ENCODE peak calls at places on chromosomes 2 and 18, in six cellular contexts. N is endothelial cell of umbilical vein, R is uterus, F is heart left ventricle, S is adrenal gland, K is spleen. L is an unnamed sample.

GRCh38 chr2:140643761-140644187 is 1487.0 kb downstream of the LRP1B start:
- DNase-seq in K (no peak), N (peak; percentile 40), S (peak; percentile 18), R (no peak), F (no peak), L (no peak)

GRCh38 chr18:25038261-25038660 is 313.7 kb downstream of the ZNF521 start:
- DNase-seq in K (no peak), R (no peak), F (no peak), S (no peak), N (no peak), L (no peak)

GRCh38 chr2:71892132-71892730 is 255.4 kb downstream of the CYP26B1 start:
- DNase-seq in S (no peak), F (no peak), N (no peak), K (peak; percentile 41), R (no peak), L (no peak)

GRCh38 chr2:136008205-136008865 is 22.9 kb upstream of the DARS1 start:
- DNase-seq in K (peak; percentile 93), R (peak; percentile 16), N (no peak), F (peak; percentile 43), S (peak; percentile 27), L (no peak)

GRCh38 chr2:60316381-60317028 is 236.9 kb downstream of the BCL11A start:
- DNase-seq in R (no peak), S (peak; percentile 25), F (no peak), K (no peak), N (no peak), L (no peak)

GRCh38 chr2:113111823-113112287 is 15.5 kb upstream of the IL1RN start:
- DNase-seq in R (no peak), F (no peak), K (no peak), S (no peak), N (no peak), L (no peak)

GRCh38 chr2:137333386-137333972 is 568.1 kb downstream of the THSD7B start:
- DNase-seq in N (no peak), S (no peak), F (no peak), K (no peak), R (no peak), L (no peak)

GRCh38 chr2:241179894-241180293 is 8.6 kb upstream of the ANO7 start:
- DNase-seq in K (no peak), R (no peak), N (no peak), F (no peak), S (no peak), L (no peak)

DNA sequence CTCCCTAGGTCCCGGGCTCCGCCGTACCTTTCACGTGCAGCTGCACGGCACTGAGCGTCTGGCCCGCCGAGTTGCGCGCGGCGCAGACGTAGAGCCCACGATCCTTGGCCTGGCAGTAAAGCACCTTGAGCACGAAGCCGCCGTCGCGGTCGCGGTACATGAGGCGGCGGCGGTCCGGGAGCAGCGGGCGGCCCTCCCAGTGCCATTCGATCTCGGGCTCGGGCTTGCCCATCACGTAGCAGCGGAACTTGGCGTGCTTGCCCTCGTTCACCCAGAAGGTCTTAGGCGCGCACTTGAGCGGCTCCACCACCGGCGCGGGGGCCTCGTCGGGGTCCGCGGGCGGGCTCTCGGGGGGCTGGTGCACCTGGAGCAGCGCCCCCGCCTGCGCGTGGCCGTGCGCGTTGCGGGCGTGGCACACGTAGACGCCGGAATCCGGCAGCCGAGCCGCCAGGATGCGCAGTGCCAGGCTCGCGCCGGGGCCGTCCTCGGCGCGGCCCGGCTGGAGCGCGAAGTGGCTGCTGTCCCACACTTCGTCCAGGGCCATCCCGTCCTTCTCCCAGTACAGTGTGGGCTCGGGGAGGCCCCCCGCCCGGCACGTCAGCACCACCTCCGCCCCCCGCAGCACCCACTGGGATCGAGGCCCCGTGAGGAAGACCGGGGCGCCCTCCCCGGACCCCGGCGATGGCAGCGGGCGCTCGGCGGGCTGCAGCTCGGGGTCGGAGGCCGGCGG is 980 bp downstream of the OBSL1 start:
- DNase-seq in S (peak; percentile 50), N (peak; percentile 36), K (no peak), F (no peak), R (no peak), L (peak; percentile 42)
- TF ChIP-seq POLR2A in S (peak; percentile 37), N (peak; percentile 41), K (no peak), F (peak; percentile 41), R (no peak), L (no peak)

GRCh38 chr2:207765541-207765940 is 4.2 kb downstream of the FZD5 start:
- DNase-seq in S (no peak), R (no peak), F (no peak), N (no peak), K (no peak), L (peak; percentile 91)
- TF ChIP-seq POLR2A in S (no peak), R (no peak), F (no peak), N (no peak), K (no peak), L (no peak)

DNA sequence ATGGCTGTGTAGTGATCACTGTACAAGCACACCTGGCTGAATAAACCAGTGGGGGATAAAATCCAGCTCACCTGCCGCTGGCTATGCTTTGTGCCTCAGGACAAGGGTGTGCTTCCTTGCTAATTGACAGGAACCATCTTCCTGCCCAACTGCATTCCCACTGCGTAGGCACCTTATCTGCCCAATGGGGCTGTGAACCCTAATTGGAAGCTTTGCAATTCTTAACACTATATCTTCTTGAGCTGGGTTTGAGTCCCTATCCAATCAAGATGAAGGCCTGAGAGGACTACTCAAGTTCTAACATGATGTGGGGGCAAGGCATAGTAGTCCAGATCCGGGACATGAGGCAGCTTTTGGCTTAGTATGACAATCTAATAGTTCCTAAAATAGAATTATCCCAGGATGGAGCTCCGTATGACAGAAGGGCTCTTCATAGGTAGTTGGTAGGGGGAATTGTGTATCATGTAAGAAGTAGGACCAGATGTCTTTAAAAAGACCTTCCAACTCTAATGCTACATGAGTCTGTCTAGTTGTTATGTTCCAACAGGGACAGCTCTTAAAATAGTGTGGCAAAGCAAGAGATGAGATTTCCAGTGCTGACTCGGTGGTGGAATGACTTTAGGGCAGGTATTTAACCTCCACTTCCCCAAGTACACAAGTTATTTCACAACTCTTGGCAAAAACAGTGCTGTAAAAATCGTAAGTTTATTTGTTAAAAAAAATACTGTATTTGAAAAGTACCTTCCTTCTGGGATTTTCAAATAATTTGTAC is 2.3 kb upstream of the TMEM150A start:
- DNase-seq in K (no peak), N (no peak), R (no peak), S (no peak), F (no peak), L (no peak)
- TF ChIP-seq POLR2A in K (no peak), N (no peak), R (no peak), S (no peak), F (no peak), L (no peak)

GRCh38 chr2:208311954-208312353 is 45.9 kb downstream of the PIKFYVE start:
- DNase-seq in R (no peak), K (no peak), S (no peak), N (no peak), F (no peak), L (no peak)
- TF ChIP-seq POLR2A in R (no peak), K (no peak), S (no peak), N (no peak), F (no peak), L (no peak)

GRCh38 chr18:5417342-5417741 is 121.8 kb upstream of the ZBTB14 start:
- DNase-seq in N (no peak), F (no peak), S (peak; percentile 40), R (no peak), K (no peak), L (no peak)
- TF ChIP-seq POLR2A in N (no peak), F (no peak), S (no peak), R (no peak), K (no peak), L (no peak)

GRCh38 chr2:173963817-173964564 is 1.2 kb downstream of the SP3 start:
- DNase-seq in F (peak; percentile 94), S (peak; percentile 94), R (peak; percentile 91), K (peak; percentile 99), N (peak; percentile 83), L (peak; percentile 93)
- TF ChIP-seq POLR2A in F (peak; percentile 67), S (peak; percentile 74), R (no peak), K (peak; percentile 63), N (peak; percentile 72), L (peak; percentile 77)

GRCh38 chr2:96540136-96540535 is 3.6 kb downstream of the ARID5A start:
- DNase-seq in K (no peak), R (no peak), N (no peak), S (no peak), F (no peak), L (no peak)
- TF ChIP-seq POLR2A in K (no peak), R (no peak), N (no peak), S (no peak), F (no peak), L (no peak)

GRCh38 chr2:30305235-30305634 is 73.9 kb downstream of the LBH start:
- DNase-seq in N (no peak), S (no peak), R (no peak), K (no peak), F (no peak), L (peak; percentile 34)

GRCh38 chr2:30300122-30300455 is 68.8 kb downstream of the LBH start:
- DNase-seq in K (no peak), N (no peak), F (no peak), R (no peak), S (no peak), L (no peak)

GRCh38 chr2:30300456-30301221 is 69.3 kb downstream of the LBH start:
- DNase-seq in R (peak; percentile 54), S (no peak), F (peak; percentile 38), K (no peak), N (no peak), L (peak; percentile 29)

GRCh38 chr2:30301551-30301950 is 70.2 kb downstream of the LBH start:
- DNase-seq in S (no peak), R (no peak), F (no peak), K (no peak), N (no peak), L (no peak)

GRCh38 chr2:30303094-30303493 is 71.8 kb downstream of the LBH start:
- DNase-seq in N (no peak), F (no peak), S (no peak), R (no peak), K (no peak), L (no peak)
- TF ChIP-seq POLR2A in N (no peak), F (no peak), S (no peak), R (no peak), K (no peak), L (no peak)

L was measured in erythroblast.